ENCODE peak calls at places on chromosomes 11 and 22, in four cellular contexts. M, K, S and I are unnamed samples. For H3K9me3, the result is how much of the 10 kb centered on the place peaks cover.

GRCh38 chr11:111672949-111673348 is 70.7 kb downstream of the SIK2 start:
- DNase-seq in K (no peak), S (no peak), M (no peak), I (no peak)

GRCh38 chr11:60842688-60843605 is 1.0 kb downstream of the CCDC86 start:
- DNase-seq in K (no peak), S (no peak), M (peak), I (no peak)

GRCh38 chr11:61072316-61073109 is 29.8 kb upstream of the CD5 start:
- DNase-seq in S (no peak), K (no peak), M (no peak), I (no peak)

GRCh38 chr11:14359573-14360031 is 619 bp upstream of the RRAS2 start:
- DNase-seq in K (no peak), S (no peak), M (peak), I (no peak)

GRCh38 chr22:44084044-44084772 is 60.1 kb downstream of the PARVB start:
- DNase-seq in S (no peak), K (no peak), M (no peak), I (no peak)

GRCh38 chr11:75642402-75643113 is 26.3 kb downstream of the MAP6 start:
- DNase-seq in M (no peak), K (no peak), S (no peak), I (no peak)

GRCh38 chr22:38751422-38752346 is 4.1 kb downstream of the SUN2 start:
- DNase-seq in K (no peak), M (no peak), S (no peak), I (peak)

GRCh38 chr11:65225284-65226102 is 36.3 kb upstream of the POLA2 start:
- DNase-seq in S (peak), K (peak), M (peak), I (no peak)

GRCh38 chr11:16605440-16605970 is 132.9 kb upstream of the C11orf58 start:
- DNase-seq in M (peak), K (peak), S (peak), I (no peak)

GRCh38 chr11:111352235-111352746 is 26.8 kb downstream of the POU2AF1 start:
- DNase-seq in S (no peak), K (no peak), M (no peak), I (no peak)

GRCh38 chr11:79762271-79762935 is 321.6 kb upstream of the TENM4 start:
- DNase-seq in M (no peak), S (no peak), K (no peak), I (no peak)

GRCh38 chr11:73114110-73114834 is 27.8 kb downstream of the FCHSD2 start:
- DNase-seq in K (no peak), M (no peak), S (no peak), I (no peak)

GRCh38 chr11:40797981-40798380 is 661.5 kb downstream of the LRRC4C start:
- DNase-seq in S (no peak), K (no peak), M (no peak), I (no peak)

GRCh38 chr11:125663910-125664309 is 16.7 kb downstream of the ACRV1 start:
- DNase-seq in M (peak), K (no peak), S (no peak), I (no peak)

GRCh38 chr11:92211576-92212167 is 12.9 kb upstream of the FAT3 start:
- DNase-seq in M (peak), S (no peak), K (peak), I (no peak)

GRCh38 chr11:3088806-3089205 is 31.6 kb upstream of the CARS1 start:
- DNase-seq in K (no peak), M (no peak), S (no peak), I (no peak)

GRCh38 chr11:20443596-20443995 is 56.1 kb downstream of the PRMT3 start:
- DNase-seq in M (peak), K (peak), S (no peak), I (no peak)

GRCh38 chr11:117226388-117227385 is 5.2 kb downstream of the PCSK7 start:
- DNase-seq in S (peak), M (peak), K (peak), I (no peak)

GRCh38 chr22:27492566-27493201 is 308.9 kb downstream of the MN1 start:
- DNase-seq in M (no peak), K (peak), S (no peak), I (no peak)

GRCh38 chr22:48722661-48723060 is 1105.0 kb downstream of the BRD1 start:
- DNase-seq in S (no peak), M (no peak), K (no peak), I (no peak)

GRCh38 chr11:4551346-4551979 is 6.5 kb downstream of the OR52M1 start:
- DNase-seq in M (peak), S (no peak), K (no peak), I (no peak)

GRCh38 chr22:23251445-23252093 is 71.3 kb downstream of the BCR start:
- DNase-seq in S (no peak), M (peak), K (peak), I (no peak)

GRCh38 chr11:15091620-15092019 is 18.2 kb downstream of the CALCB start:
- DNase-seq in K (no peak), S (no peak), M (no peak), I (no peak)

GRCh38 chr22:24398409-24398808 is 29.0 kb upstream of the ADORA2A start:
- DNase-seq in K (peak), M (no peak), S (no peak), I (no peak)

GRCh38 chr11:88537613-88538012 is 200.1 kb upstream of the CTSC start:
- DNase-seq in K (no peak), S (no peak), M (no peak), I (no peak)

GRCh38 chr11:91394073-91394717 is 830.4 kb upstream of the FAT3 start:
- DNase-seq in M (no peak), K (no peak), S (no peak), I (no peak)

GRCh38 chr11:12554122-12554521 is 120.1 kb upstream of the TEAD1 start:
- DNase-seq in S (no peak), K (no peak), M (no peak), I (no peak)

GRCh38 chr11:57353461-57354251 is 15.5 kb downstream of the P2RX3 start:
- DNase-seq in K (no peak), S (no peak), M (no peak), I (no peak)

GRCh38 chr11:77705195-77705876 is 67.7 kb upstream of the CLNS1A start:
- DNase-seq in S (no peak), K (peak), M (peak), I (no peak)

GRCh38 chr11:44621140-44621681 is 55.7 kb downstream of the CD82 start:
- DNase-seq in S (peak), K (peak), M (peak), I (peak)
- H3K4me3 ChIP-seq in S (no peak), K (no peak), M (peak), I (no peak)

DNA sequence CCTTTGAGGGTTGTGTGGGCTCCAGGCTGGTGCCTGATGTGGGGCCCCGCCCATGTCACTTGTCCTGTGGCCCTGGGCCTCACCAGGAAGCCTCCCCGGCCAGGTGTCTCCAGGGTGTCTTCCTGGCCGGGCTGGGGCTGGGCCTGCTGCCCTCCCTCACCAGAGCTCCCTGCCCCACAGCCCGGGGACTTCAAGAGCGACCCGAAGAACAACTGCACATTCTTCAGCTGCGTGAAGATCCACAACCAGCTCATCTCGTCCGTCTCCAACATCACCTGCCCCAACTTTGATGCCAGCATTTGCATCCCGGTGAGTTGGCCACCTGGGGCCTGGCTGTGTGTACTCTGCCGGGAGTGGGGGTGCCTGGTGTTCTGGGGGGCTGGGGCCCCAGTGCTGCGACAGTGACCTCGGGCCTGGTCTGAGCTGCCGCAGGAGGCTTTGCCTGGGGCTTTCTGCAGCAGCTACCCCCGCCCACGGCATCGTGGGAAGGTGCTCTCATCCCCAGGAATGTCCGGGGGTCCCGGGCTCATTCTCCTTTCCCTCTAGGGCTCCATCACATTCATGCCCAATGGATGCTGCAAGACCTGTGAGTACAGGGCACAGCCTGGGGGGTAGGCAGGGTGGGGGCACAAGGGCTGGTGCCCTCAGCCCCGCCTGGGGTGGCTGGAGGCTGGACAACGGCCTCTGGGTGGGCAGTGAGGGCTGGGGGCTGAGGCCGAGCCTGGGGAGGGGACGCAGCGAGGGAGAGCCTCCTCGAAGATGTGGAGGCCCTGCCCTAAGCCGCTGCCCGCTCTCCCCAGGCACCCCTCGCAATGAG is 34.6 kb downstream of the MUC2 start:
- DNase-seq in S (no peak), M (no peak), K (no peak), I (no peak)
- H3K9me3 ChIP-seq in S (under half), M (under half), K (under half), I (under half)

DNA sequence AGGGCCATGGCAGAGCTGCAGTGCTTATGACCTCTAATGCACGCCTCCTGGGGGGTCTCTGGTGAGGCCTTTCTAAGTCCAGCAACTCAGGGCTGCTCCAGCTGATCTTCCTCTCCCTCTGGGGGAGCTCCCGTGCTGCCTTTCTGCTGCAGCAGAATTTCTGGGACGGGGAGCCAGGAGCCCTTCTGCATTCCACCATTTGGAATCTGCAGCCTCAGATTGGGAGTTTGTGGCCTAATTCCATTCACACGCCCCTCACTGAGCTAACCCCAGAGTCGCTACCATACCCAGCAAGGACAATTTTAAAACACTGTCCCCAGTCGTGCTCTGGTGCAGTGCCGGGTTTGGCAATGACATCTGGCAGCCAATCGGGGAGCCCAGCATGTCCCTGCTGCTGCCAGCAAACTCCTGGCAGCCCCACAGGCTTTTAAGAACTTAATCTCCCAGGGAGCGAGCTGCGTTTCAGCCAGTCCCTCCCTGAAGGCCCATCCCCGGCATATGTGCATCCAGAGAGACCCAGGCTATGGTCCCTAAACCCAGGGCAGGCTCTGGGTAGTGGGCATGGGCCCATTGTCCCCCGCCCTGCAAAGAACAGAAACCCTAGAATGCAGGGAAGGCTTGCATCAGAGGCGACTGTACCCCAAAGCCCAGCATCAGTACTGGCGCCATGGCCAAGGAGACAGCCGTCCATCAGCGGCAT is 4.7 kb downstream of the SHANK2 start:
- DNase-seq in M (no peak), K (peak), S (no peak), I (no peak)
- H3K4me3 ChIP-seq in M (no peak), K (no peak), S (no peak), I (no peak)

DNA sequence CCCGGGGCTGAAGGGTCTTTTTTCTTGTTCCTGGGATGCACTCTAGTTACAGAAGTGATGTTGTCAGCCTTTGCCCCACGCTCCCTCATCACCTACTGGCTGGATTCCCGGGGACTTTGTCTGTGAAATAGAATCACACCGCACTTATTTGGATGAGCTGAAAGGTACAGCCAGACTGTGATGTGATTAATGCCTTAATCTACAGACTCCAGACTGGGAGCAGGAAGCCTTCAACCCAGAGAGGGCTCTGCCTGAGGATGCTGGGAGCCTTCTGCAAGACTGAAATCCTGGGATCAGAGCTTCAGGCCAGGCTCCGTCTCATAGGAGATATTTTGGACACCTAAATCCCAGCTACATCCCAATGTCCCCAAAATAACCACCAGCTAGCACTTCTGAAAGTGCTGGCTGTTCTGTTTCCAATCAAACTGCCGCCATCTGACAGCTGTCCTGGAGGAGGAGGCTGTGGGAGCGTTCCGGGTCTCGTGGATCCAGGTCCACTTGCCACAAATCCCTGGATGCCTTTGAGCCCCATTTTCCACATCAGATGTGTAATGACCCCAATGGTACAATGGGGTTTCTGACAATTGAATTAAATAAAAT is 688.5 kb downstream of the TBC1D22A start:
- DNase-seq in S (no peak), M (no peak), K (no peak), I (no peak)
- H3K9me3 ChIP-seq in S (under half), M (under half), K (under half), I (under half)

DNA sequence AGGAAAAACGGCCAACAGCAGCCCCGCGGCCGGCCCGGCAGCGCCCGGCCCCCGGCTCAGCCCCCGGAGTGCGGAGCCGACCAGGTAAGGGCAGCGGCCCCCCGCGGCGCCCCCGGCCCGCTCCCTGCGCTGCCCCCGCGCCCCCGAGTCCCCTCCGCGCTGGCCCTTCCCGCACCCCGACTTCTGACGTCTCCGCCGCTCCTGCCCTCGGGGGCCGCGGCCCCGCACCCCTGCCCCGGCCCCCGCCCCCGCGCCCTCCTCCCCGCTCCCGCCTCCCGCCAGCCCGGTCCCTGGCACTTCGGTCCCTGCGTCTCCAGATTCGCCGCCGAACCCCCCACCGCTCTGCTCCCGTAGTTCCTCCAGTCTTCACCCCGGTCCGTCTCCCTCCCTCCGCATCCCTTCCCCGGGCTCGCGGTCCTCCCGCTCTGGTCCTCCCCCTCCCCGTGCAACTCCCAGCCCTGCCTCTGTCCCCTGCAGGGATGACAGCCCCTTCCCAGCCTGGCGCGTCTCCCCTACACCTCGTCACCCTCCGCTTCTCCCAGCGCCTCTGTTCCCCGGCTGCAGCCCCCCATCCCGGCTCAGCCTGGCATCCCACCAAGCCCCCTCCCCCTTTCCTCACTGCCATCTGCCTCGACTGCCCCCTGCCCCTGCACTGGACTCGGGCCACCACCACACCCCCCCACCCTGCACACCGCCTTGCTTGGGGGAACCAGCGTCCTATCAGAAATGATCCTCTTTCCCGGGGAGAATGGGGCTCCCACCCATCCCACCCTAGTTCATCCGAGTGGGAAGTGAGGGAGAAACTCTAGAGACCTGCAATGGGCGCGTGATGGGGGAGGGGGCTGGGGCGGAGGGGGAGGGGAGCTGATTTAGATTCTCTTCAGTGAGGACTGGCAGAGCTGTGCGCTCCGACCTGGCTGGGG is 517 bp downstream of the GRIK4 start:
- DNase-seq in K (no peak), S (no peak), M (no peak), I (no peak)
- H3K4me3 ChIP-seq in K (peak), S (peak), M (peak), I (no peak)

GRCh38 chr22:16987822-16988221 is 20.2 kb downstream of the GAB4 start:
- DNase-seq in S (no peak), M (no peak), K (no peak), I (no peak)

GRCh38 chr22:16989915-16990314 is 18.1 kb downstream of the GAB4 start:
- DNase-seq in S (no peak), K (no peak), M (peak), I (no peak)

DNA sequence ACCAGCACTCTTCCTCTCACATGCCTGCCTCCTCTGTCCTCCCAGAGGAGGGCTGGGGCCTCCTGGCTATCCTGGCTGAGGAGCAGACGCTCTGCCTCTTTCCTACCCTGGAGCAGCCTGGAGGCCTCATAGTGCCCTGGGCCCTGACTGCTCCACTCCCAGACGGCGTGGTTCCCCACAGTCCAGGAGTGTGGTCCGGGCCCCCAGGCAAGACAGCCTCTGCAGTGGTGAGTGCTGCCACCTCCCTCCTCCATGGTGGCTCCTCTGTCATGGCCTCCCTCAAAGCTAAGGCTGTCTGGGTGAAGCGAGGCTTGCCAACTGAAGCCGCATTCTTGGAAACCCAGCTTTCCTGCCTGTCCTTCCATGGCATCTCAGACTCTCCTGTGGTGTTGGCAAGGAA is 19.8 kb downstream of the GAB4 start:
- DNase-seq in S (no peak), M (no peak), K (no peak), I (no peak)
- H3K9me3 ChIP-seq in S (under half), M (under half), K (under half), I (under half)

DNA sequence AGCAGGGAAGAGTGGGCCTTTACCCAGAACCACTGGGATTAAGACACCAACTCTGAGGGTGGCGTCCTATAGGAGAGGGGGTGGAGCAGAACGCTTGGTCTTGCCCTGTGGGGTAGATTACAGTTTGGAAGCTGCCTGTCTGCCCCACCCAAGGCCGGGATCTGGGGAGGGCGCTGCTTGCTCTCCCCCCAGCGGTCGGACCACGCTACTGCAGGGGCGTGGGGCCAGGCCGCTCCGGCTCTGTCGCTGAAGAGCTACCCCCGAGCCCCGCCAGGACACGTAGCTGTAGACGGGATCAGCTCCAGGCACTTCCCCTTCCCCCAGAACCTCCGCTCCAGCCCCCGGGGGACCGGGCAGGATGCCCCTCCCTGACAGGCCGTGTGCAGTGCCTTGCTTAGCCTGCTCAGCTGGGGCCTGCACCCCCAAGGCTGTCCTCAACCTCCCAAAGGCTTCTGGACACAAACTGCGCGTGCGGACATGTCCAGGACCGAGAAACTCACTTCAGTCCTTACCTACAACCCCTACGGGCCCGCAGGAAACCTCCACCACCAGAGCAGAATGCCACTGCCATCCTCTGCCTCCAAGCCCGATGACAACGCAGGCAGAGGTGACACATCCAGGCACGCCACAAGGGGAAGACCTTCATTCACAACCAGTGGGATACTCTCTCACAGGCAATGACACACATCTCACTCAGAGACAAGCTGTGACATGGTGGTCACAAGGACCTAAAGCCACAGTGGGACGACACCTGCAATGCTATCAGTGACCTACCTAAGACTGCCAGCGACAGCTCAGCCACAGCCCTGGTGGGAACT is 3.6 kb downstream of the AHNAK start:
- DNase-seq in S (peak), K (peak), M (peak), I (peak)
- H3K4me3 ChIP-seq in S (peak), K (peak), M (peak), I (peak)